ENCODE peak calls at places on chromosomes 13 and 19, in seven cellular contexts. G is IMR-90, S is left lung, U is RWPE2, B is HL-60, N is GM06990, M is BJ. K is an unnamed sample.
A peak's percentile ranks its signal among the peaks of the same experiment; 100 is the strongest.

GRCh38 chr19:35013047-35013819 is 13.1 kb downstream of the GRAMD1A start:
- DNase-seq in G (peak; percentile 57), S (peak; percentile 72), U (no peak), B (peak; percentile 50), N (peak; percentile 74), M (no peak), K (peak; percentile 73)

GRCh38 chr19:36436531-36436930 is 18.1 kb upstream of the ZFP82 start:
- DNase-seq in G (no peak), S (no peak), U (no peak), B (no peak), N (no peak), M (no peak), K (no peak)

GRCh38 chr19:7916137-7916907 is 1.7 kb downstream of the TGFBR3L start:
- DNase-seq in G (no peak), S (no peak), U (no peak), B (peak; percentile 64), N (peak; percentile 59), M (no peak), K (peak; percentile 46)

GRCh38 chr13:99555149-99555548 is 53.9 kb downstream of the TM9SF2 start:
- DNase-seq in G (no peak), S (no peak), U (no peak), B (no peak), N (no peak), M (no peak), K (no peak)

GRCh38 chr19:48271531-48272151 is 1.8 kb downstream of the ZNF114 start:
- DNase-seq in G (peak; percentile 35), S (peak; percentile 47), U (no peak), B (peak; percentile 81), N (peak; percentile 77), M (no peak), K (peak; percentile 41)

GRCh38 chr13:44263920-44264610 is 109.6 kb upstream of the SERP2 start:
- DNase-seq in G (peak; percentile 20), S (no peak), U (no peak), B (no peak), N (no peak), M (no peak), K (no peak)

GRCh38 chr13:63909726-63910125 is 2494.1 kb upstream of the PCDH20 start:
- DNase-seq in G (no peak), S (no peak), U (no peak), B (no peak), N (no peak), M (no peak), K (no peak)

GRCh38 chr19:42303101-42303464 is 659 bp upstream of the PAFAH1B3 start:
- DNase-seq in G (no peak), S (no peak), U (no peak), B (no peak), N (no peak), M (no peak), K (no peak)

GRCh38 chr19:10256970-10257615 is 5.1 kb downstream of the MRPL4 start:
- DNase-seq in G (no peak), S (no peak), U (no peak), B (no peak), N (no peak), M (no peak), K (no peak)

GRCh38 chr19:571127-571974 is 1.0 kb upstream of the BSG start:
- DNase-seq in G (peak; percentile 35), S (peak; percentile 66), U (no peak), B (peak; percentile 87), N (peak; percentile 79), M (no peak), K (no peak)

GRCh38 chr13:102836471-102836870 is 9.4 kb upstream of the ERCC5 start:
- DNase-seq in G (no peak), S (no peak), U (no peak), B (no peak), N (no peak), M (no peak), K (no peak)

GRCh38 chr19:36665832-36666231 is 805 bp downstream of the ZNF461 start:
- DNase-seq in G (no peak), S (no peak), U (no peak), B (no peak), N (no peak), M (no peak), K (no peak)

GRCh38 chr19:18526316-18526715 is 4.4 kb upstream of the ELL start:
- DNase-seq in G (no peak), S (no peak), U (peak; percentile 90), B (no peak), N (no peak), M (no peak), K (no peak)

GRCh38 chr13:43963726-43964125 is 84.0 kb downstream of the LACC1 start:
- DNase-seq in G (no peak), S (no peak), U (no peak), B (no peak), N (no peak), M (no peak), K (no peak)

GRCh38 chr13:83618966-83619365 is 263.3 kb downstream of the SLITRK1 start:
- DNase-seq in G (no peak), S (no peak), U (no peak), B (no peak), N (no peak), M (no peak), K (peak; percentile 60)

GRCh38 chr13:108897955-108898354 is 268.5 kb downstream of the MYO16 start:
- DNase-seq in G (peak; percentile 15), S (no peak), U (no peak), B (peak; percentile 51), N (no peak), M (no peak), K (no peak)

GRCh38 chr13:72473321-72473720 is 254.1 kb downstream of the MZT1 start:
- DNase-seq in G (no peak), S (no peak), U (no peak), B (no peak), N (no peak), M (no peak), K (no peak)

GRCh38 chr13:73228546-73228945 is 169.7 kb downstream of the KLF5 start:
- DNase-seq in G (peak; percentile 28), S (no peak), U (no peak), B (no peak), N (no peak), M (no peak), K (no peak)

GRCh38 chr13:34277971-34278370 is 460.0 kb downstream of the RFC3 start:
- DNase-seq in G (no peak), S (no peak), U (no peak), B (no peak), N (no peak), M (no peak), K (no peak)

GRCh38 chr19:51097796-51098195 is 10.4 kb downstream of the CTU1 start:
- DNase-seq in G (no peak), S (no peak), U (no peak), B (no peak), N (no peak), M (no peak), K (no peak)
- TF ChIP-seq CTCF in G (no peak), S (no peak), U (no peak), B (no peak), N (no peak), M (no peak), K (no peak)

GRCh38 chr13:94708971-94709614 is 3.3 kb downstream of the SOX21 start:
- DNase-seq in G (no peak), S (no peak), U (no peak), B (no peak), N (no peak), M (no peak), K (no peak)

GRCh38 chr13:94710881-94711560 is 1.3 kb downstream of the SOX21 start:
- DNase-seq in G (no peak), S (no peak), U (peak; percentile 59), B (peak; percentile 18), N (no peak), M (no peak), K (peak; percentile 37)

GRCh38 chr13:94712287-94712811 is at the start of gene SOX21:
- DNase-seq in G (no peak), S (no peak), U (peak; percentile 49), B (no peak), N (peak; percentile 26), M (no peak), K (no peak)

GRCh38 chr13:94711561-94712286 is 621 bp downstream of the SOX21 start:
- DNase-seq in G (no peak), S (no peak), U (peak; percentile 58), B (peak; percentile 32), N (no peak), M (no peak), K (peak; percentile 24)

DNA sequence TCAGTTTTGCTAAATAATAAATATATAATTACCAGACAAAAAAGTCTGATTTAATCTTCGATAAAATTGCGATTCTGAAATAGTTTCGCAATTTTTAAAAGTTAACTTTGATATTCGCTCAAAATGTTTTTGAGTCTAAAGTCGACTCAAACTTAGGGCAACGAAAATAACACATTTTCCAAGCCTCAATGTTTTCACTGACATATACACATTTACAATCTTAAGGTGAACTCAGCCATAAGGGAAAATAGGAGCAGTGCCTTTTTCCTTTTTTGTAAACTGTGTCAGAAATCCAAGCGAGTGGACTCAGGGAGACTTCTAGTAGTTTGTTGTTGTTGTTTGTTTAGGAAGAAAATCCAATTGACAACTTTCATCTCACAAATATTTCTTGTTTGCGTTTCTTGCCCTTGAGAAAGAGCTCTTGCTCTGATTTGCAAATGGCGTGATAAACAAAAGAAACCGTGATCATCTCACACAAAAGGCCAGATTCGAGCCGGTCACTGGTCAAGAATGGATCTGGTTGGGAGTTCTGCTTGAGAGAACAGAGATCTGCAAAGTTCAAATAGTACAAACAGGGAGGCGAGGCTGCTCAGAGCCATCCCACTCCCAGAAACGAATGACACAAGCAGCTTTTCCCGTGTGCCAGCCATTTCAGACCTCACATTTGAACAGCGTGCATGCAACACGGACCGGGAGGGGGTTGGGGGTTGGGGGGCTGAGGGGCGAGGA is 2.1 kb downstream of the SOX21 start:
- DNase-seq in G (no peak), S (no peak), U (no peak), B (no peak), N (no peak), M (no peak), K (no peak)
- H3K4me3 ChIP-seq in G (no peak overlapping the region), S (no peak overlapping the region), U (no peak overlapping the region), B (no peak overlapping the region), N (no peak overlapping the region), M (no peak overlapping the region), K (no peak overlapping the region)

GRCh38 chr13:60226507-60226906 is 62.8 kb upstream of the DIAPH3 start:
- DNase-seq in G (peak; percentile 47), S (no peak), U (no peak), B (no peak), N (no peak), M (no peak), K (peak; percentile 16)
- TF ChIP-seq CTCF in G (peak; percentile 57), S (no peak), U (peak; percentile 35), B (no peak), N (peak; percentile 37), M (peak; percentile 55), K (peak; percentile 43)

DNA sequence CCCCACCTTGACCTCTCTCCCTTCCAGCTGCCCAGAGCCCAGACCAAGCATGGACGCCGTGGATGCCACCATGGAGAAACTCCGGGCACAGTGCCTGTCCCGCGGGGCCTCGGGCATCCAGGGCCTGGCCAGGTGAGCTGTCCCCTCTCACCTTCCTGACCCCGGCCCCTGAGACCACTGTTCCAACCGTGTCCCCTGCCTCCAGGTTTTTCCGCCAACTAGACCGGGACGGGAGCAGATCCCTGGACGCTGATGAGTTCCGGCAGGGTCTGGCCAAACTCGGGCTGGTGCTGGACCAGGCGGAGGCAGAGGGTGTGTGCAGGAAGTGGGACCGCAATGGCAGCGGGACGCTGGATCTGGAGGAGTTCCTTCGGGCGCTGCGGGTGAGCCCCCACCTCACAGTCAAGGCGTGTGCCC is 312 bp downstream of the CAPS start:
- DNase-seq in G (no peak), S (no peak), U (no peak), B (no peak), N (no peak), M (no peak), K (no peak)
- H3K4me3 ChIP-seq in G (no peak overlapping the region), S (no peak overlapping the region), U (no peak overlapping the region), B (no peak overlapping the region), N (no peak overlapping the region), M (no peak overlapping the region), K (no peak overlapping the region)

GRCh38 chr19:13089139-13089856 is 13.4 kb downstream of the LYL1 start:
- DNase-seq in G (no peak), S (no peak), U (peak; percentile 48), B (peak; percentile 32), N (no peak), M (no peak), K (no peak)
- TF ChIP-seq CTCF in G (peak; percentile 49), S (no peak), U (no peak), B (peak; percentile 46), N (peak; percentile 58), M (peak; percentile 43), K (peak; percentile 37)